ENCODE peak calls at places on chromosomes 12 and 14, in five cellular contexts. One of them, this sample, is unnamed.

GRCh38 chr12:104520242-104520900 is 63.6 kb downstream of the CHST11 start:
- DNase-seq in GM04504: no peak
- DNase-seq in endothelial cell: no peak
- DNase-seq in GM12892: no peak
- DNase-seq in G401: no peak
- DNase-seq in this sample: no peak

GRCh38 chr14:33590891-33591630 is 359.8 kb downstream of the EGLN3 start:
- DNase-seq in endothelial cell: no peak
- DNase-seq in GM12892: no peak
- DNase-seq in G401: no peak
- DNase-seq in GM04504: no peak
- DNase-seq in this sample: no peak

GRCh38 chr12:48199784-48200198 is 3.3 kb downstream of the OR10AD1 start:
- DNase-seq in GM12892: no peak
- DNase-seq in GM04504: no peak
- DNase-seq in G401: no peak
- DNase-seq in endothelial cell: no peak
- DNase-seq in this sample: no peak

GRCh38 chr12:115341442-115341841 is 657.5 kb upstream of the TBX3 start:
- DNase-seq in GM04504: peak
- DNase-seq in GM12892: no peak
- DNase-seq in endothelial cell: no peak
- DNase-seq in G401: peak
- DNase-seq in this sample: no peak

GRCh38 chr12:127025545-127025944 is 1241.4 kb upstream of the TMEM132C start:
- DNase-seq in G401: no peak
- DNase-seq in GM12892: no peak
- DNase-seq in endothelial cell: no peak
- DNase-seq in GM04504: no peak
- DNase-seq in this sample: no peak

GRCh38 chr12:116881325-116881866 is at the start of gene HRK:
- DNase-seq in GM12892: no peak
- DNase-seq in G401: no peak
- DNase-seq in GM04504: no peak
- DNase-seq in endothelial cell: no peak
- DNase-seq in this sample: peak

GRCh38 chr12:55742719-55743130 is at the start of gene GDF11:
- DNase-seq in endothelial cell: no peak
- DNase-seq in GM04504: no peak
- DNase-seq in GM12892: peak
- DNase-seq in G401: peak
- DNase-seq in this sample: peak

GRCh38 chr12:78439666-78440065 is 424.9 kb upstream of the SYT1 start:
- DNase-seq in endothelial cell: peak
- DNase-seq in GM04504: no peak
- DNase-seq in GM12892: no peak
- DNase-seq in G401: no peak
- DNase-seq in this sample: no peak

GRCh38 chr14:61511558-61511924 is 183.8 kb upstream of the HIF1A start:
- DNase-seq in G401: peak
- DNase-seq in GM12892: no peak
- DNase-seq in endothelial cell: no peak
- DNase-seq in GM04504: no peak
- DNase-seq in this sample: no peak

GRCh38 chr12:49796606-49797451 is 31.4 kb downstream of the NCKAP5L start:
- DNase-seq in GM04504: no peak
- DNase-seq in G401: no peak
- DNase-seq in GM12892: no peak
- DNase-seq in endothelial cell: no peak
- DNase-seq in this sample: no peak

GRCh38 chr12:27274706-27275105 is 30.6 kb downstream of the STK38L start:
- DNase-seq in endothelial cell: no peak
- DNase-seq in GM12892: no peak
- DNase-seq in G401: no peak
- DNase-seq in GM04504: no peak
- DNase-seq in this sample: no peak

GRCh38 chr12:1518763-1519516 is 75.4 kb downstream of the FBXL14 start:
- DNase-seq in G401: no peak
- DNase-seq in GM04504: no peak
- DNase-seq in endothelial cell: no peak
- DNase-seq in GM12892: no peak
- DNase-seq in this sample: no peak

GRCh38 chr12:57611116-57611809 is at the start of gene ARHGEF25:
- DNase-seq in GM04504: no peak
- DNase-seq in endothelial cell: peak
- DNase-seq in GM12892: peak
- DNase-seq in G401: peak
- DNase-seq in this sample: peak

GRCh38 chr12:94699796-94700195 is 49.4 kb upstream of the TMCC3 start:
- DNase-seq in GM12892: no peak
- DNase-seq in GM04504: no peak
- DNase-seq in endothelial cell: no peak
- DNase-seq in G401: no peak
- DNase-seq in this sample: no peak

GRCh38 chr14:99909500-99910064 is 116.4 kb downstream of the EML1 start:
- DNase-seq in endothelial cell: no peak
- DNase-seq in GM12892: no peak
- DNase-seq in GM04504: no peak
- DNase-seq in G401: no peak
- DNase-seq in this sample: no peak

GRCh38 chr12:69905801-69906200 is 80.8 kb downstream of the MYRFL start:
- DNase-seq in GM04504: no peak
- DNase-seq in endothelial cell: no peak
- DNase-seq in GM12892: no peak
- DNase-seq in G401: no peak
- DNase-seq in this sample: no peak

GRCh38 chr12:92596388-92596787 is 106.4 kb upstream of the PLEKHG7 start:
- DNase-seq in GM12892: no peak
- DNase-seq in GM04504: no peak
- DNase-seq in endothelial cell: no peak
- DNase-seq in G401: no peak
- DNase-seq in this sample: no peak

GRCh38 chr14:104011824-104012517 is 69.6 kb upstream of the RD3L start:
- DNase-seq in GM04504: no peak
- DNase-seq in endothelial cell: no peak
- DNase-seq in GM12892: no peak
- DNase-seq in G401: no peak
- DNase-seq in this sample: no peak

This sample was measured in HEK293T.